ENCODE peak calls at places on chromosomes 6 and 20, in four cellular contexts. S, G, F and W are unnamed samples.

GRCh38 chr6:75378101-75378500 is 93.5 kb upstream of the TMEM30A start:
- DNase-seq in S (no peak), G (no peak), F (no peak), W (no peak)

GRCh38 chr20:63071541-63072181 is 64.9 kb upstream of the BHLHE23 start:
- DNase-seq in S (peak), G (peak), F (no peak), W (no peak)

GRCh38 chr6:13159295-13159694 is 169.0 kb downstream of the TBC1D7 start:
- DNase-seq in S (no peak), G (no peak), F (no peak), W (no peak)

GRCh38 chr20:58306421-58307261 is 2.9 kb upstream of the RAB22A start:
- DNase-seq in S (no peak), G (no peak), F (peak), W (peak)

GRCh38 chr20:59666586-59666985 is 62.2 kb downstream of the PHACTR3 start:
- DNase-seq in S (no peak), G (no peak), F (no peak), W (no peak)

GRCh38 chr6:19472850-19473249 is 364.3 kb upstream of the ID4 start:
- DNase-seq in S (peak), G (no peak), F (no peak), W (no peak)

GRCh38 chr6:35381132-35381531 is 38.8 kb downstream of the PPARD start:
- DNase-seq in S (no peak), G (no peak), F (no peak), W (no peak)

GRCh38 chr20:5511930-5512329 is 195.2 kb upstream of the PROKR2 start:
- DNase-seq in S (no peak), G (no peak), F (no peak), W (no peak)

GRCh38 chr6:163626073-163626867 is 211.8 kb downstream of the QKI start:
- DNase-seq in S (no peak), G (no peak), F (no peak), W (no peak)

GRCh38 chr20:50980071-50980681 is 21.6 kb downstream of the MOCS3 start:
- DNase-seq in S (no peak), G (no peak), F (peak), W (no peak)

GRCh38 chr20:45017281-45017680 is 51.0 kb downstream of the STK4 start:
- DNase-seq in S (no peak), G (no peak), F (no peak), W (no peak)

GRCh38 chr6:77361018-77361417 is 102.3 kb downstream of the HTR1B start:
- DNase-seq in S (no peak), G (no peak), F (no peak), W (no peak)

GRCh38 chr6:53544050-53544499 is 826 bp downstream of the GCLC start:
- DNase-seq in S (no peak), G (no peak), F (no peak), W (no peak)

GRCh38 chr6:163239572-163240340 is 174.8 kb upstream of the QKI start:
- DNase-seq in S (no peak), G (no peak), F (no peak), W (no peak)

GRCh38 chr6:94645191-94645590 is 932.1 kb upstream of the MANEA start:
- DNase-seq in S (no peak), G (no peak), F (no peak), W (no peak)

GRCh38 chr6:116111552-116112528 is 11.2 kb downstream of the NT5DC1 start:
- DNase-seq in S (peak), G (peak), F (peak), W (no peak)

GRCh38 chr20:46012926-46013825 is 4.5 kb downstream of the MMP9 start:
- DNase-seq in S (no peak), G (peak), F (no peak), W (no peak)

GRCh38 chr20:25083141-25083772 is 1.3 kb upstream of the VSX1 start:
- DNase-seq in S (no peak), G (peak), F (no peak), W (no peak)

GRCh38 chr6:11822346-11822745 is 43.7 kb upstream of the ADTRP start:
- DNase-seq in S (no peak), G (no peak), F (no peak), W (no peak)

GRCh38 chr20:59560588-59561227 is 43.6 kb upstream of the PHACTR3 start:
- DNase-seq in S (peak), G (peak), F (peak), W (no peak)

GRCh38 chr6:12543953-12544352 is 172.6 kb upstream of the PHACTR1 start:
- DNase-seq in S (no peak), G (no peak), F (no peak), W (peak)

GRCh38 chr6:67640462-67640861 is 994.6 kb upstream of the ADGRB3 start:
- DNase-seq in S (no peak), G (no peak), F (no peak), W (no peak)

GRCh38 chr6:157905590-157906337 is 75.9 kb upstream of the SYNJ2 start:
- DNase-seq in S (no peak), G (no peak), F (no peak), W (no peak)

GRCh38 chr6:163705923-163706322 is 291.4 kb downstream of the QKI start:
- DNase-seq in S (no peak), G (no peak), F (no peak), W (peak)

GRCh38 chr20:34452281-34452982 is 63.8 kb upstream of the DYNLRB1 start:
- DNase-seq in S (no peak), G (peak), F (no peak), W (no peak)

GRCh38 chr6:3356056-3356823 is 97.5 kb downstream of the PSMG4 start:
- DNase-seq in S (peak), G (peak), F (peak), W (peak)

GRCh38 chr20:4472906-4473305 is 248.8 kb upstream of the PRND start:
- DNase-seq in S (no peak), G (no peak), F (no peak), W (no peak)

GRCh38 chr6:90466191-90466940 is 120.5 kb downstream of the MAP3K7 start:
- DNase-seq in S (no peak), G (no peak), F (no peak), W (no peak)

GRCh38 chr6:151948007-151948745 is 140.7 kb downstream of the ESR1 start:
- DNase-seq in S (no peak), G (no peak), F (no peak), W (no peak)

GRCh38 chr6:145544031-145544430 is 191.3 kb downstream of the EPM2A start:
- DNase-seq in S (no peak), G (no peak), F (no peak), W (no peak)

GRCh38 chr6:15086273-15087158 is 159.4 kb upstream of the JARID2 start:
- DNase-seq in S (no peak), G (no peak), F (no peak), W (no peak)

GRCh38 chr20:44956410-44956809 is 3.8 kb downstream of the TOMM34 start:
- DNase-seq in S (no peak), G (no peak), F (no peak), W (no peak)

GRCh38 chr6:112511441-112511840 is 164.3 kb downstream of the RFPL4B start:
- DNase-seq in S (no peak), G (no peak), F (no peak), W (no peak)

GRCh38 chr20:64093013-64093503 is 8.9 kb upstream of the LKAAEAR1 start:
- DNase-seq in S (peak), G (no peak), F (peak), W (no peak)

GRCh38 chr20:64091340-64091739 is 7.1 kb upstream of the LKAAEAR1 start:
- DNase-seq in S (no peak), G (no peak), F (no peak), W (no peak)

GRCh38 chr20:64091762-64092161 is 7.6 kb upstream of the LKAAEAR1 start:
- DNase-seq in S (peak), G (peak), F (no peak), W (no peak)

GRCh38 chr20:64092258-64093012 is 8.2 kb upstream of the LKAAEAR1 start:
- DNase-seq in S (no peak), G (no peak), F (no peak), W (no peak)

GRCh38 chr20:64090165-64090564 is 6.0 kb upstream of the LKAAEAR1 start:
- DNase-seq in S (peak), G (peak), F (no peak), W (no peak)
- TF ChIP-seq SIN3A in S (no peak), G (no peak), F (no peak), W (no peak)

GRCh38 chr6:24524329-24524728 is 29.6 kb downstream of the ALDH5A1 start:
- DNase-seq in S (no peak), G (no peak), F (no peak), W (no peak)

GRCh38 chr6:24520929-24521546 is 26.3 kb downstream of the ALDH5A1 start:
- DNase-seq in S (no peak), G (peak), F (peak), W (no peak)

GRCh38 chr6:24522090-24522820 is 27.5 kb downstream of the ALDH5A1 start:
- DNase-seq in S (no peak), G (no peak), F (no peak), W (peak)

GRCh38 chr6:24522821-24523175 is 28.0 kb downstream of the ALDH5A1 start:
- DNase-seq in S (no peak), G (no peak), F (no peak), W (no peak)

GRCh38 chr6:24524801-24525200 is 30.0 kb downstream of the ALDH5A1 start:
- DNase-seq in S (no peak), G (peak), F (peak), W (no peak)
- TF ChIP-seq MXI1 in S (no peak), G (no peak), F (no peak), W (no peak)

GRCh38 chr20:53656653-53657288 is 63.1 kb upstream of the ZNF217 start:
- DNase-seq in S (no peak), G (no peak), F (no peak), W (no peak)
- TF ChIP-seq SIN3A in S (no peak), G (no peak), F (no peak), W (no peak)

DNA sequence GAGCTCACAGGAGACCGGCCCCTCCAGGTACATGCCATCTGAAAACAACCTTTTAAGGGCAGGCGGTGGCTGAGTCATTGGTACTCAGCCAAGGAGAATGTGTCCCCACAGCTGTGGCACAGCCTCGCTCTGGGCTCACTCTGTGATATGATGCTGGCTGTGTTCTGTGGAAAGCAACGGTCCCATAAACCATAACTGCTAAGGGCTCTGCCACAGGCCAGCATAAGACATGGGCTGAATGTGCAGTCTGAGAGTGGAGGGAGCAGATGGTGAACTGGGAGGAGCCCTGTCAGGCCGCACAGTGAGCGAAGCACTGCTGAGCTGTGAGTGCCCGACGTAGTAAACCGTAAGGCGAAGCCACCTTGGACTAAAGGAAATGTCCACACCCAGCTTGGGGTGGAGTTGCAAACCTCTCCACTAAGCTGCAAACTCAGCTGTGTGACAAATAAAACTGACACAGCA is 375.8 kb downstream of the THBS2 start:
- DNase-seq in S (no peak), G (no peak), F (no peak), W (no peak)
- TF ChIP-seq MXI1 in S (no peak), G (no peak), F (no peak), W (no peak)

GRCh38 chr6:87718662-87719433 is 16.8 kb upstream of the AKIRIN2 start:
- DNase-seq in S (no peak), G (no peak), F (no peak), W (no peak)

GRCh38 chr6:87716928-87717655 is 15.1 kb upstream of the AKIRIN2 start:
- DNase-seq in S (no peak), G (no peak), F (no peak), W (no peak)

GRCh38 chr6:87710090-87710489 is 8.1 kb upstream of the AKIRIN2 start:
- DNase-seq in S (no peak), G (no peak), F (no peak), W (no peak)

DNA sequence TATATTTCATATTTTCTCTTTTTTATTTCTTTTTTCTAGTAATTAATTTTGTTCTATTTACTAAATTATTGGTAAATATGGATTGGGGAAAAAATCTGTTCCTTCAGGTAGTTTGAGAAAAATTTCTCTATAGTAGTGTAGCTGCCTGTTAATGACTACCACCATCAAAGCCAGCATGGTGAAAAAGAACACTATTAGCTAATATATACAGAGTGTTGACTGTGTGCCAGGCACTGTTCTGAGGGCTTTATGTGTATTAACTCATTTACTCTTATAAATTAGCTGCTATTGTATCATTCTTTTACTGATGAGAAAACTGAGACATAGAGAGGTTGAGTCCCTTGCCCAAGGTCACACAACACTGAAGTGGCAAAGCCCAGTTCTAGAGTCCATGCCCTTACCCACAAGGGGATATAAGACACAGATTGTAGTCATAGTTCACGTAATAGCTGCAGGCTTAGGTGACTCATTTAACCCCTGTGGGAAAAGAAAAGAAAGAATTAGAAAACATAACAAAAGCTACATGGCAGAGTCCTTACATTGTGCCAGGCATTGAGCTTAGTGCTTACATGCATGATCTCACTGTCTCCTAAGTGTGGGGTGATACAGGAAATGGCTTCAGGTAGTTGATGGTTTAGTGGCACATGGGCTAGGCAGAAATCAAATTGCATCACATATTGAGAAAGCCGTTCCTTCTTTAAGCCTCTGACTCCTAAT is 12.2 kb upstream of the AKIRIN2 start:
- DNase-seq in S (no peak), G (no peak), F (no peak), W (no peak)
- TF ChIP-seq SIN3A in S (no peak), G (no peak), F (no peak), W (no peak)

DNA sequence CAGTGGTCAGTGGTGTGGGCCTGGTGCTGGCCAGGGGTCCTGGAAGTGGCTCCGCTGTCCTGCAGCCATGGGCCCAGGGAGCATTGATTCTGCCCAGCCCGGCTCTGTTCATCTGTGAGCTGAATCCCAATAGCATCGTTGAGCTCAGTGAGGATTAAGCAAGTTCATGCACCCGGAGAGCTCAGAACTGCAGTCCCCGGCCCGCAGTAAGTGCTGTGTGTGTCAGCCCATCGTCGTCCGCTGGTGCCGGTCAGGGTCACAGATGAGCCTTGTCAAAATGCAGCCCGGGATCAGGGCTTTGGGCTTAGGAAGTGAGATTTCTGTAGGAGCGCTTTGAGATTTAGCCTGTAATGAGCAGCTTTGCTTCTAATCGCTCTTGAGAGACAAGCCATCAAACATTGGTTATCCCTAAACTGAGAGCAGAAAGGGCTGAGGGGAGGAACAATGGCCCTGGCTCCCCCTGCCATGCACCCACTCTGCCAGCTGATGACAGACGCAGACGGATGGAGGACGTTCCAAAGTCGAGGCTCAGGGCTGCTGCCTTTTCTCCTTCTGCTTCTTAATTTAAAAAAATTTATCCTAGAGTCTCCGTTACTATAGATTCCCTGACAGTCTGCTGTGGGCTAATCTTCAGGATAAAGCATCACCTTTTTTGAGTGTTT is 25.5 kb upstream of the SULF2 start:
- DNase-seq in S (no peak), G (no peak), F (no peak), W (no peak)
- TF ChIP-seq MXI1 in S (no peak), G (no peak), F (no peak), W (no peak)

DNA sequence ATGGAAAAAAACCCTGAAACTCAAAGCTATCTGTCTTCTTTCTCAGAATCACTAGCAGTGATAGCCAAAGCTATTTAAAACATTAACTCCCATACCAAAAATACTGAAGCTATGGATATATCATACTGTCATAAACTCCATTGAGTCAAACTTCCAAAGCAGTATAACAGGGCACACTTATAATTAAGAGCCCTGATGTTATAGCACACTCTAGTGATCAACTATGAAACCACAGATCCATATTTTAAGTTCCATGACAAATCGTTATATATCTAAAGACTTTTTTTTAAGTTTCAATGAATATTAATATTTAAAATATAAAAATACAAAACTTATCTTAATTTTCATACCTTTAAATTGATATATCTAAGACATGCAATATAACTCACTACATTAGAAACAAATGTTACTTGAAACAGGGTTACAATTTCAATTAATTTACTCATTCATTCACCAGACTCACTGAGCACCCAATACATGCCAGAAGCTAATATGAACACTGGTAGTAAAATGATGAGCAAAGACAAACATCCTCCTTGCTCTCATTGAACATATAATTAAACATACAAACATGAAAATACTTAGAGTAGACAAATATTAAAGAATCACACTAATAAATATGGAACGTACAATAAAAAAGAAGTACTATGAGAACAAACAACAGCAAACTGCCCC is 69.3 kb downstream of the IBTK start:
- DNase-seq in S (no peak), G (peak), F (peak), W (no peak)
- TF ChIP-seq SIN3A in S (no peak), G (no peak), F (no peak), W (no peak)